ENCODE peak calls at places on chromosomes 4 and X, in four cellular contexts. One of them, this sample, is unnamed.

GRCh38 chr4:122744229-122744628 is 11.7 kb downstream of the BBS12 start:
- DNase-seq in GM12878: no peak
- DNase-seq in K562: no peak
- DNase-seq in HepG2: peak; percentile 51
- DNase-seq in this sample: no peak

GRCh38 chrX:154039577-154039976 is 19.9 kb upstream of the IRAK1 start:
- DNase-seq in GM12878: no peak
- DNase-seq in HepG2: no peak
- DNase-seq in K562: no peak
- DNase-seq in this sample: no peak

GRCh38 chr4:69999420-69999819 is 3.7 kb downstream of the STATH start:
- DNase-seq in HepG2: no peak
- DNase-seq in GM12878: no peak
- DNase-seq in K562: no peak
- DNase-seq in this sample: no peak

GRCh38 chr4:27318740-27319139 is 458.1 kb downstream of the STIM2 start:
- DNase-seq in GM12878: peak; percentile 2
- DNase-seq in K562: peak; percentile 42
- DNase-seq in HepG2: peak; percentile 22
- DNase-seq in this sample: peak; percentile 49

GRCh38 chr4:8917321-8917811 is 45.7 kb upstream of the HMX1 start:
- DNase-seq in K562: peak; percentile 1
- DNase-seq in GM12878: no peak
- DNase-seq in HepG2: no peak
- DNase-seq in this sample: no peak

GRCh38 chrX:78517124-78517523 is 142.0 kb downstream of the RTL3 start:
- DNase-seq in HepG2: no peak
- DNase-seq in K562: no peak
- DNase-seq in GM12878: peak; percentile 40
- DNase-seq in this sample: no peak

GRCh38 chr4:105474110-105474518 is 252 bp upstream of the PPA2 start:
- DNase-seq in GM12878: no peak
- DNase-seq in HepG2: no peak
- DNase-seq in K562: no peak
- DNase-seq in this sample: no peak

GRCh38 chr4:137640838-137641158 is 108.5 kb upstream of the PCDH18 start:
- DNase-seq in GM12878: no peak
- DNase-seq in K562: no peak
- DNase-seq in HepG2: no peak
- DNase-seq in this sample: no peak

GRCh38 chrX:150902434-150903109 is 4.1 kb upstream of the CD99L2 start:
- DNase-seq in K562: no peak
- DNase-seq in GM12878: no peak
- DNase-seq in HepG2: no peak
- DNase-seq in this sample: peak; percentile 94

GRCh38 chr4:83335691-83336090 is 1.0 kb upstream of the HPSE start:
- DNase-seq in K562: no peak
- DNase-seq in GM12878: no peak
- DNase-seq in HepG2: no peak
- DNase-seq in this sample: no peak

GRCh38 chr4:163164591-163164990 is 2.1 kb downstream of the NAF1 start:
- DNase-seq in GM12878: no peak
- DNase-seq in K562: no peak
- DNase-seq in HepG2: no peak
- DNase-seq in this sample: no peak

GRCh38 chrX:43349363-43349762 is 306.7 kb upstream of the MAOA start:
- DNase-seq in K562: peak; percentile 11
- DNase-seq in HepG2: peak; percentile 44
- DNase-seq in GM12878: peak; percentile 1
- DNase-seq in this sample: peak; percentile 55

GRCh38 chr4:74531952-74532794 is 87.2 kb downstream of the AREG start:
- DNase-seq in K562: peak; percentile 63
- DNase-seq in HepG2: peak; percentile 75
- DNase-seq in GM12878: peak; percentile 8
- DNase-seq in this sample: peak; percentile 13
- TF ChIP-seq MAX in K562: no peak
- TF ChIP-seq MAX in HepG2: no peak
- TF ChIP-seq MAX in GM12878: no peak
- TF ChIP-seq MAX in this sample: no peak

GRCh38 chr4:107893171-107894137 is 37.9 kb upstream of the CYP2U1 start:
- DNase-seq in K562: no peak
- DNase-seq in GM12878: no peak
- DNase-seq in HepG2: no peak
- DNase-seq in this sample: no peak

GRCh38 chr4:107894138-107894603 is 37.2 kb upstream of the CYP2U1 start:
- DNase-seq in GM12878: no peak
- DNase-seq in HepG2: no peak
- DNase-seq in K562: no peak
- DNase-seq in this sample: no peak

GRCh38 chr4:107897823-107898222 is 33.5 kb upstream of the CYP2U1 start:
- DNase-seq in K562: no peak
- DNase-seq in HepG2: no peak
- DNase-seq in GM12878: no peak
- DNase-seq in this sample: no peak

GRCh38 chr4:107896651-107897050 is 34.7 kb upstream of the CYP2U1 start:
- DNase-seq in HepG2: no peak
- DNase-seq in K562: no peak
- DNase-seq in GM12878: no peak
- DNase-seq in this sample: no peak

DNA sequence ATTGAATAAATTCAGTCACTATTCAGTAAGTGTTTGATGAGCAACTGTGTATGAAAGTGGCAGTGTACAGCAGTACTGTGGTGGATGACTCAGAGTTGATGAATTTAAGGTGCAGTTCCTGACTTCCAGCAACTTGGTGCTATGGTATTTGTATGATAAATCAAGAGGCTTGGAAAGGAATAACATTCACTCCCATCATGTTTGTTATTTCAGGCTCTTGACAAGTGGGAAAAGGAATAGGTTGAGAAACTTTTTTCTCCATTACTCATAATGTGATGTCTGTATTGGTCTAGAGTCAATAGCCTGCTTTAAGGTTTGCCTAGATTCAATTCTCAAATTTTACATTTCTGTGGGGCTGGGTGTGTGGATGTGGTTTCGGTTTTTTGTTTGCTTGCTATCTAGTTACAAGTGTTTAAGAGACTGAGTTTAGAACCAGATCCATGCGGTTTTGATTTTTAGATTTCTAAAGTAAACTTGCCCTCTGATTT is 35.1 kb upstream of the CYP2U1 start:
- DNase-seq in HepG2: peak; percentile 36
- DNase-seq in GM12878: no peak
- DNase-seq in K562: no peak
- DNase-seq in this sample: no peak
- TF ChIP-seq ATF3 in HepG2: no peak
- TF ChIP-seq ATF3 in GM12878: no peak
- TF ChIP-seq ATF3 in K562: no peak
- TF ChIP-seq ATF3 in this sample: no peak

DNA sequence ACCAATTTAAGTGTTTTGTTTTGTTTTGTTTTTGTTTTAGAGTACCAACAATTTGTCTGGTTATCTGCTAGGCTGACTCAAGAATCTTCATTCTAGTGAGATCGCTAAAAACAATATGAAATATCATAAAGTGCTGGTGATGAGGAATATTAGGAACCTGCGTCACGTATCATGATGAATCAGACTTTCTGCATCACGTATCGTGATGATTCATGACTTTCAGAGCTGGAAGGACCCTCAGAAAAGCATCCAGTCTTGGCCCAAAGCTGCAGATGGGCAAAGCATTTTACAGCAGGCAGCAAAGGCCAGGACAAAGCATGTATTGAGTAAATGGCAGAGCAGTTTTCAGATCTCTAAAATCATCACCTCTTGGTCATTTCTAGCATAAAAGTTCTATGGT is 278.0 kb upstream of the BOD1L1 start:
- DNase-seq in GM12878: no peak
- DNase-seq in K562: no peak
- DNase-seq in HepG2: no peak
- DNase-seq in this sample: no peak
- TF ChIP-seq CHD2 in GM12878: no peak
- TF ChIP-seq CHD2 in K562: no peak
- TF ChIP-seq CHD2 in HepG2: no peak
- TF ChIP-seq CHD2 in this sample: no peak

DNA sequence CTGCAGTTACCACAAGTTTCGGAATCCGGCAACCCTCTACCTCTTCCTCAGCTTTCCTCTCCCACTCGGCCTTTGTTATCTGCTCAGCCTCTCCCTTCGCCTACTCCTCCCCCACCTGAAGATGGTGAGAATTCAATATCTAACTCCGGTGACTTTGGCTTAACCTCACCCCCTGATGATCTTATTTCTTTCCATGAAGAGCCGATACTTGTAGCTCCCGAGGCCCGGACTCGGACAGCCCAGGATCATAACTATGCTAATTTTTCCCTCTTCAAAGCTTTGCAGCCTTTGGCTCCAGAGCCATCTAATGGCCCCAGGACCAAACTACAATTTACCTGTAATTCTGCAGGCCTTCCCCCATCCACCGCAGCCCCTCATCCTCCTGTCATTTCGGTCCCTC is 32.0 kb upstream of the MGST2 start:
- DNase-seq in K562: peak; percentile 18
- DNase-seq in GM12878: no peak
- DNase-seq in HepG2: peak; percentile 38
- DNase-seq in this sample: no peak
- TF ChIP-seq MAX in K562: no peak
- TF ChIP-seq MAX in GM12878: no peak
- TF ChIP-seq MAX in HepG2: no peak
- TF ChIP-seq MAX in this sample: no peak

GRCh38 chr4:23900636-23901035 is 10.8 kb upstream of the PPARGC1A start:
- DNase-seq in GM12878: no peak
- DNase-seq in K562: no peak
- DNase-seq in HepG2: no peak
- DNase-seq in this sample: no peak
- TF ChIP-seq ATF3 in GM12878: no peak
- TF ChIP-seq ATF3 in K562: no peak
- TF ChIP-seq ATF3 in HepG2: no peak
- TF ChIP-seq ATF3 in this sample: no peak

DNA sequence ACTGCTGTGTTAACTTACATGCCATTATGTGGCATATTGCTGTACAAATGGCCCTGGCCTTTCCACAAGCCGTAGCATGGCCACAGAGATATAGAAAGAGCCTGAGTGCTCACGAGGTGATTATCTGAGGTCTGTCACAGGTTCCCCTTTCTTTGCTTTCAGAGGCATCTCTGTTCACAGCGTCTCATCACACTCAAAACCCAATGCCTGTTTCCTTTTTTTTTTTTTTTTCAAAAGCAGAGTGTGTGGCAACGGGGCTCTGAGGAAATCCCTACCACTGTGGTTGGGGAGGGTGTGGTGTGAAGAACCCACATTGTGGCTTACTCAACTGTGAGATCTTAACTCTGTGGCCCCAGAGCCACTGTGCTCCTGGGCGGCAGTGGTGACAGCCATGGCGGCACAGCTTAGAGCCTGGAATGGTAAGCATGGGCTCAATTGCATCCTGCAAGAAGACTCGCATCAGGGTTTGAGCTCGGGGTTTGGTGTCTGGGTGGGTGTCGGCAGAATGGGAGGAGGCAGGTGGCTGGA is 30.8 kb downstream of the RTL5 start:
- DNase-seq in GM12878: peak; percentile 70
- DNase-seq in K562: no peak
- DNase-seq in HepG2: no peak
- DNase-seq in this sample: no peak
- TF ChIP-seq CHD2 in GM12878: peak; percentile 53
- TF ChIP-seq CHD2 in K562: no peak
- TF ChIP-seq CHD2 in HepG2: no peak
- TF ChIP-seq CHD2 in this sample: no peak

DNA sequence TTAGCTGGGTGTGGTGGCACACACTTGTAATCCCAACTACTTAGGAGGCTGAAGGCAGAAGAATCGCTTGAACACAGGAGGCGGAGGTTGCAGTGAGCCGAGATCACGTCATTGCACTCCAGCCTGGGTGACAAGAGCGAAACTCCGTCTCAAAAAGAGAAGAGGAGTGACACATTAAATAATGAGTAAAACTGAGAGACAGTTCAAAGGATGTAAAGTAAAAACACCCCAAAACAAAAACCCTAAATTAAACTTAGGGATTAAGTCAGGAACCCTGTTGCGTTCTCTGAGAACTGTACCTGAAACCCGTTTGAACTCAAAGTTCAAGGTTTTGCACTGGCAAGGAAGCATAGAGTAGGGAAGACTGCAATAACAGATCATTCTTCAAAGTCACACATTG is 141.7 kb downstream of the BRWD3 start:
- DNase-seq in K562: no peak
- DNase-seq in HepG2: no peak
- DNase-seq in GM12878: no peak
- DNase-seq in this sample: no peak
- TF ChIP-seq MAX in K562: no peak
- TF ChIP-seq MAX in HepG2: no peak
- TF ChIP-seq MAX in GM12878: no peak
- TF ChIP-seq MAX in this sample: no peak

DNA sequence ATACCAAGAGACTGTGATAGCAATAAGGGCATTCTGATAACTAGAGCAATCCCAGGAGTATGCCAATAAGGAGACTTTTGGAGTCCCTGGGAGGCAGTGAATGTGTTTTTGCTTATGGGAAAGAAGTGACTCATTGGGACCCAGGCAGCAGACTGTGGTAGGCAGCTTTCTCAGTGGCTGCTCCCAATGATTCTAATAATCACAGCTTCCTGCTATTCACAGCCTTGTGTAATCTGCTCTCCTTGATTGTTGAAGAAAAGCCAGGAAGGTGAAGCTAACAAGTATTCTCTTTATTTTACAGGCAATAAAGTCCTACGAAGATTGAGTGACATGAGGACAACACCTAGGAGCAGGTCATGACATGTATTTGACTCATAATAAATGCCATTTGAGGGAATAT is 70.3 kb upstream of the DDX60 start:
- DNase-seq in HepG2: no peak
- DNase-seq in K562: no peak
- DNase-seq in GM12878: no peak
- DNase-seq in this sample: no peak
- TF ChIP-seq ATF3 in HepG2: no peak
- TF ChIP-seq ATF3 in K562: no peak
- TF ChIP-seq ATF3 in GM12878: no peak
- TF ChIP-seq ATF3 in this sample: no peak